ENCODE peak calls at places on chromosomes 1 and 21, in six cellular contexts. V is NCI-H1694; R is GM12865; M is Karpas-422; L is stimulated activated CD4-positive, alpha-beta T cell treated with anti-CD3 and anti-CD28 coated beads, Interleukin-2, amount 100 ng/mL, for 24 hours; I is activated CD8-positive, alpha-beta T cell treated with anti-CD3 and anti-CD28 coated beads for 36 hours. H is an unnamed sample.

GRCh38 chr1:54768093-54768492 is 3.8 kb upstream of the PARS2 start:
- DNase-seq in M (peak; percentile 53), R (peak; percentile 18), V (no peak), I (peak; percentile 21), L (no peak), H (peak; percentile 69)

GRCh38 chr1:42753070-42753469 is 13.0 kb upstream of the CLDN19 start:
- DNase-seq in I (no peak), L (no peak), M (no peak), V (no peak), R (no peak), H (peak; percentile 95)

GRCh38 chr1:6634278-6635052 is 9.8 kb downstream of the THAP3 start:
- DNase-seq in M (peak; percentile 71), I (peak; percentile 66), V (peak; percentile 3), R (peak; percentile 37), L (peak; percentile 59), H (peak; percentile 90)

GRCh38 chr1:179588425-179589024 is 3.1 kb upstream of the TDRD5 start:
- DNase-seq in I (no peak), V (no peak), R (no peak), M (no peak), L (no peak), H (peak; percentile 63)

GRCh38 chr1:8938232-8939117 is 7.2 kb upstream of the CA6 start:
- DNase-seq in M (no peak), R (no peak), V (no peak), I (no peak), L (no peak), H (no peak)

GRCh38 chr1:8873506-8874229 is 4.8 kb downstream of the ENO1 start:
- DNase-seq in L (peak; percentile 84), M (no peak), R (peak; percentile 44), I (peak; percentile 92), V (no peak), H (peak; percentile 96)

GRCh38 chr1:228393268-228393699 is 13.4 kb downstream of the TRIM11 start:
- DNase-seq in R (no peak), L (no peak), I (no peak), V (no peak), M (no peak), H (peak; percentile 97)

GRCh38 chr1:76871355-76871974 is 4.2 kb downstream of the ST6GALNAC5 start:
- DNase-seq in L (no peak), R (peak; percentile 40), I (no peak), V (no peak), M (peak; percentile 81), H (no peak)

GRCh38 chr1:85555867-85556577 is 24.5 kb upstream of the CCN1 start:
- DNase-seq in L (no peak), M (no peak), R (no peak), I (no peak), V (no peak), H (no peak)

GRCh38 chr21:38878394-38879179 is 72.9 kb downstream of the ETS2 start:
- DNase-seq in M (no peak), V (no peak), L (no peak), R (no peak), I (no peak), H (no peak)

GRCh38 chr1:208231929-208232360 is 12.2 kb downstream of the PLXNA2 start:
- DNase-seq in I (no peak), L (no peak), R (no peak), V (no peak), M (no peak), H (no peak)

GRCh38 chr1:21344750-21345443 is 54.6 kb upstream of the ECE1 start:
- DNase-seq in L (peak; percentile 36), R (no peak), M (peak; percentile 71), V (no peak), I (peak; percentile 35), H (no peak)

GRCh38 chr1:58709540-58709939 is 9.7 kb upstream of the MYSM1 start:
- DNase-seq in L (no peak), I (no peak), M (no peak), V (no peak), R (no peak), H (no peak)

GRCh38 chr1:27394925-27395324 is 2.5 kb downstream of the GPR3 start:
- DNase-seq in V (no peak), I (no peak), M (no peak), R (no peak), L (no peak), H (peak; percentile 91)

GRCh38 chr1:175179837-175180590 is 12.6 kb downstream of the KIAA0040 start:
- DNase-seq in I (no peak), V (no peak), M (no peak), L (no peak), R (no peak), H (no peak)

GRCh38 chr1:98914547-98914946 is 90.1 kb downstream of the PLPPR5 start:
- DNase-seq in M (no peak), I (no peak), V (no peak), R (no peak), L (no peak), H (no peak)

GRCh38 chr1:2104621-2105427 is 54.6 kb downstream of the PRKCZ start:
- DNase-seq in V (no peak), M (no peak), I (no peak), L (no peak), R (no peak), H (no peak)